ENCODE peak calls at places on chromosome 16, in nine cellular contexts. One of them, this sample, is unnamed.

GRCh38 chr16:83926726-83927397 is 26.2 kb upstream of the OSGIN1 start:
- DNase-seq in vagina: no peak
- DNase-seq in IMR-90: peak; percentile 65
- DNase-seq in tibial nerve: peak; percentile 54
- DNase-seq in A549: peak; percentile 81
- DNase-seq in breast epithelium: peak; percentile 67
- DNase-seq in erythroblast: peak; percentile 54
- DNase-seq in stomach: peak; percentile 85
- DNase-seq in HCT116: peak; percentile 86
- DNase-seq in this sample: peak; percentile 92

GRCh38 chr16:86016201-86016965 is 117.4 kb downstream of the IRF8 start:
- DNase-seq in HCT116: peak; percentile 61
- DNase-seq in tibial nerve: peak; percentile 37
- DNase-seq in vagina: no peak
- DNase-seq in IMR-90: peak; percentile 70
- DNase-seq in breast epithelium: peak; percentile 28
- DNase-seq in A549: peak; percentile 64
- DNase-seq in stomach: no peak
- DNase-seq in erythroblast: peak; percentile 33
- DNase-seq in this sample: peak; percentile 75

GRCh38 chr16:77692612-77693011 is 29.7 kb upstream of the NUDT7 start:
- DNase-seq in A549: no peak
- DNase-seq in erythroblast: no peak
- DNase-seq in HCT116: no peak
- DNase-seq in breast epithelium: no peak
- DNase-seq in IMR-90: no peak
- DNase-seq in tibial nerve: no peak
- DNase-seq in vagina: peak; percentile 34
- DNase-seq in stomach: no peak
- DNase-seq in this sample: no peak

GRCh38 chr16:21194771-21195301 is 16.5 kb downstream of the ZP2 start:
- DNase-seq in HCT116: no peak
- DNase-seq in erythroblast: no peak
- DNase-seq in tibial nerve: no peak
- DNase-seq in stomach: no peak
- DNase-seq in vagina: no peak
- DNase-seq in IMR-90: no peak
- DNase-seq in breast epithelium: no peak
- DNase-seq in A549: no peak
- DNase-seq in this sample: no peak

GRCh38 chr16:11156401-11156800 is 99.6 kb downstream of the SOCS1 start:
- DNase-seq in A549: no peak
- DNase-seq in vagina: no peak
- DNase-seq in tibial nerve: no peak
- DNase-seq in erythroblast: no peak
- DNase-seq in stomach: no peak
- DNase-seq in HCT116: no peak
- DNase-seq in IMR-90: no peak
- DNase-seq in breast epithelium: no peak
- DNase-seq in this sample: no peak

GRCh38 chr16:11133344-11133921 is 122.6 kb downstream of the SOCS1 start:
- DNase-seq in vagina: no peak
- DNase-seq in HCT116: peak; percentile 79
- DNase-seq in erythroblast: peak; percentile 28
- DNase-seq in IMR-90: peak; percentile 96
- DNase-seq in stomach: peak; percentile 94
- DNase-seq in A549: no peak
- DNase-seq in tibial nerve: peak; percentile 87
- DNase-seq in breast epithelium: peak; percentile 77
- DNase-seq in this sample: peak; percentile 86

GRCh38 chr16:12639044-12639443 is 164.6 kb downstream of the CPPED1 start:
- DNase-seq in IMR-90: peak; percentile 39
- DNase-seq in stomach: no peak
- DNase-seq in HCT116: no peak
- DNase-seq in vagina: peak; percentile 49
- DNase-seq in breast epithelium: no peak
- DNase-seq in tibial nerve: no peak
- DNase-seq in A549: peak; percentile 66
- DNase-seq in erythroblast: no peak
- DNase-seq in this sample: peak; percentile 33

GRCh38 chr16:11833951-11834695 is 17.2 kb downstream of the RSL1D1 start:
- DNase-seq in vagina: no peak
- DNase-seq in stomach: no peak
- DNase-seq in HCT116: no peak
- DNase-seq in A549: peak; percentile 24
- DNase-seq in IMR-90: peak; percentile 90
- DNase-seq in erythroblast: no peak
- DNase-seq in tibial nerve: no peak
- DNase-seq in breast epithelium: no peak
- DNase-seq in this sample: no peak

GRCh38 chr16:71883193-71883848 is 661 bp downstream of the ZNF821 start:
- DNase-seq in IMR-90: peak; percentile 6
- DNase-seq in erythroblast: peak; percentile 37
- DNase-seq in HCT116: no peak
- DNase-seq in tibial nerve: peak; percentile 17
- DNase-seq in breast epithelium: no peak
- DNase-seq in vagina: no peak
- DNase-seq in A549: peak; percentile 31
- DNase-seq in stomach: no peak
- DNase-seq in this sample: peak; percentile 21

GRCh38 chr16:12618515-12618914 is 185.2 kb downstream of the CPPED1 start:
- DNase-seq in tibial nerve: no peak
- DNase-seq in breast epithelium: no peak
- DNase-seq in erythroblast: no peak
- DNase-seq in IMR-90: no peak
- DNase-seq in A549: no peak
- DNase-seq in stomach: no peak
- DNase-seq in HCT116: no peak
- DNase-seq in vagina: peak; percentile 43
- DNase-seq in this sample: no peak

GRCh38 chr16:75252049-75252864 is 833 bp upstream of the BCAR1 start:
- DNase-seq in A549: no peak
- DNase-seq in stomach: no peak
- DNase-seq in breast epithelium: no peak
- DNase-seq in vagina: no peak
- DNase-seq in IMR-90: no peak
- DNase-seq in HCT116: no peak
- DNase-seq in tibial nerve: no peak
- DNase-seq in erythroblast: no peak
- DNase-seq in this sample: no peak

GRCh38 chr16:14374451-14375131 is 255.5 kb downstream of the PARN start:
- DNase-seq in erythroblast: no peak
- DNase-seq in breast epithelium: no peak
- DNase-seq in IMR-90: no peak
- DNase-seq in vagina: no peak
- DNase-seq in stomach: no peak
- DNase-seq in HCT116: no peak
- DNase-seq in tibial nerve: no peak
- DNase-seq in A549: no peak
- DNase-seq in this sample: no peak

GRCh38 chr16:49604602-49605001 is 231.0 kb downstream of the C16orf78 start:
- DNase-seq in breast epithelium: no peak
- DNase-seq in A549: no peak
- DNase-seq in IMR-90: no peak
- DNase-seq in stomach: no peak
- DNase-seq in vagina: peak; percentile 64
- DNase-seq in HCT116: no peak
- DNase-seq in erythroblast: no peak
- DNase-seq in tibial nerve: no peak
- DNase-seq in this sample: no peak

GRCh38 chr16:87391950-87392822 is at the start of gene MAP1LC3B:
- DNase-seq in erythroblast: peak; percentile 98
- DNase-seq in A549: peak; percentile 97
- DNase-seq in tibial nerve: peak; percentile 93
- DNase-seq in HCT116: peak; percentile 92
- DNase-seq in IMR-90: peak; percentile 94
- DNase-seq in vagina: no peak
- DNase-seq in breast epithelium: peak; percentile 97
- DNase-seq in stomach: peak; percentile 98
- DNase-seq in this sample: peak; percentile 91

GRCh38 chr16:87393680-87394055 is 1.5 kb downstream of the MAP1LC3B start:
- DNase-seq in breast epithelium: no peak
- DNase-seq in A549: no peak
- DNase-seq in stomach: no peak
- DNase-seq in IMR-90: no peak
- DNase-seq in HCT116: no peak
- DNase-seq in vagina: no peak
- DNase-seq in tibial nerve: no peak
- DNase-seq in erythroblast: no peak
- DNase-seq in this sample: no peak

GRCh38 chr16:87395181-87395842 is 3.2 kb downstream of the MAP1LC3B start:
- DNase-seq in IMR-90: no peak
- DNase-seq in stomach: no peak
- DNase-seq in HCT116: no peak
- DNase-seq in erythroblast: no peak
- DNase-seq in breast epithelium: no peak
- DNase-seq in vagina: no peak
- DNase-seq in tibial nerve: no peak
- DNase-seq in A549: no peak
- DNase-seq in this sample: no peak

GRCh38 chr16:87391324-87391949 is 699 bp upstream of the MAP1LC3B start:
- DNase-seq in breast epithelium: no peak
- DNase-seq in erythroblast: peak; percentile 77
- DNase-seq in IMR-90: no peak
- DNase-seq in HCT116: no peak
- DNase-seq in vagina: no peak
- DNase-seq in stomach: peak; percentile 58
- DNase-seq in tibial nerve: peak; percentile 52
- DNase-seq in A549: peak; percentile 47
- DNase-seq in this sample: no peak

DNA sequence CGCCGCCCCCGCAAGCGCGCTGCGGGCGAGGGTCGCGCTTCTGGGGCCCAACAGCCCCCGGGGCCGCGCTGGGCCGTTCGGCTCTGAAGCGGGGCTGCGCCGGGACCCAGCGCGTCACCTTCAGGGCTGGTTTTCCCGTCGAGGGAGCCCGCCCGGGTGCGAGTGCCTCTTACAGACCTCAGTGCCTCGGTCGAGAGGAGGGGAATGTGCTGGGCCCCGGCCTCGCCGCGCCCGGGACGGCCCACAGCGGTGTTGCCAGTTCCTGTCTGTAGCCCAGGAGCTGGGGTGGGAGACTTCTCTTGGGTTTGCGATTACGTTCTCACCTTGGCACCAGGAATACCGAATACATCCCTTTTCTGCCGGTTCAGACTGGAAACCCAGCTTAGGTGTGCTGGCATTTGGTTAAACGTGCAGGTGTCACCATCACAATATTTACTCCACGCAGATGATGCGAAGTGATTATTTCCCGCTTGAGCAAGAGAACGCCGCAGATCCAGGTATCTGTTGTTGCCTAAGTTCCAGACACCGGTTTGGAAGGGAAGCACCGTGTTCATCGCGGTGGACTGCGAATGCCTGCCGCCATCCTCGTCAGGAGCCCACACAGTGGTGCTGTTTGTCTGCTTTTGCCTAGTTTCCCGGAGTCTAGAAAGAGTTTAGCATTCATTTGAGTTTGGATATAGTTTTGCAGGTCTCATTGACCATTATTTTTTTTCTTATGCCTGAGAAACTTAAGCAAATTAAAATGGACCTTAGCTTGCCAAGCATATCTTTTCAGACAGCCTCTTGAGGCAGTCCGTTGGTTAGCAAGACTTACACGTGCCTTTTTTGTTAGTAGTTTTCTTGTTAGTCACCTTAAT is 915 bp downstream of the MAP1LC3B start:
- DNase-seq in stomach: peak; percentile 53
- DNase-seq in IMR-90: peak; percentile 47
- DNase-seq in erythroblast: peak; percentile 66
- DNase-seq in tibial nerve: no peak
- DNase-seq in breast epithelium: peak; percentile 55
- DNase-seq in vagina: no peak
- DNase-seq in A549: peak; percentile 46
- DNase-seq in HCT116: no peak
- DNase-seq in this sample: no peak
- TF ChIP-seq POLR2A in stomach: no peak
- TF ChIP-seq POLR2A in IMR-90: no peak
- TF ChIP-seq POLR2A in erythroblast: no peak
- TF ChIP-seq POLR2A in tibial nerve: no peak
- TF ChIP-seq POLR2A in breast epithelium: no peak
- TF ChIP-seq POLR2A in vagina: no peak
- TF ChIP-seq POLR2A in A549: no peak
- TF ChIP-seq POLR2A in HCT116: no peak
- TF ChIP-seq POLR2A in this sample: no peak

DNA sequence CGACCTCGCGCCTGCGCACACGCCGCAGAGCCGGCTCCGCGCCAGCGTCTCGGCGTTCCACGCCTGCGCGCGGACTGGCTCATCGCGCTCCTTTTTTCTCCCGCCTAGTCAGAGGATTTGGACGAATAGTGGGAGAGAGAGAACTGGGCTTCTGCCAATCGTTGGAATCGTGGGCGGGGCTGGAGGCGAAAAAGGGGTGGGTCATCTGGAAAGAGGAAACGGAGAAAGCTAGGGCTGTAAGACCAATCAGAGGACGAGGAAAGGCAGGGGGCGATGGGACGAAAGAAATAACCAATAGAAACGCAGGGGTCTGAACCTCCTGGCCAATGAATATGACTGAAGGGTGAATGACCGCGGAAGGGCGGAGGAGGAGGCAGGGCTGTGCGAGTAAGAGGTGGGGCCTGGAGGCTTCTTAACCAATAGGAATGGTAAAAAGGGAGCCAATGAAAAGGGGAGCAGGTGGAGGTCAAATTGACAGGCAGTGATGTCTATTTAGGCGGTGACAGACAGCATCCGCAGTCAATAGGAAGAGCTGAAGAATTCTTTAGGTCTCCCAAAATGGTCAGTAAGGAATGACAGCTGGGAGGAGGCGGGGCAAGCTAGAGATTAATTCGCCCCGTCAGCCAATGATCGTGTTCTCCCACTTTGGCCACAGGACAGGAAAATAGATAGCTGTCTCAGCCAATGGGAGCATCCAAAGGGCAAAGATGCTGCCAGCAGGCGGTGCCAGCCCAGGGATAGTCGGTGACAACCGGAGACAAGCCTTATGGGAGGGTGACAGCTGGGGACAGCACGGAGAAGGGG is at the start of gene TBC1D10B:
- DNase-seq in erythroblast: peak; percentile 100
- DNase-seq in stomach: peak; percentile 98
- DNase-seq in IMR-90: peak; percentile 100
- DNase-seq in breast epithelium: peak; percentile 100
- DNase-seq in vagina: peak; percentile 100
- DNase-seq in tibial nerve: peak; percentile 99
- DNase-seq in HCT116: peak; percentile 100
- DNase-seq in A549: peak; percentile 100
- DNase-seq in this sample: peak; percentile 99
- TF ChIP-seq POLR2A in erythroblast: peak; percentile 54
- TF ChIP-seq POLR2A in stomach: no peak
- TF ChIP-seq POLR2A in IMR-90: no peak
- TF ChIP-seq POLR2A in breast epithelium: no peak
- TF ChIP-seq POLR2A in vagina: peak; percentile 69
- TF ChIP-seq POLR2A in tibial nerve: peak; percentile 52
- TF ChIP-seq POLR2A in HCT116: no peak
- TF ChIP-seq POLR2A in A549: peak; percentile 31
- TF ChIP-seq POLR2A in this sample: peak; percentile 56

GRCh38 chr16:87056083-87056482 is 261.1 kb downstream of the C16orf95 start:
- DNase-seq in vagina: no peak
- DNase-seq in tibial nerve: no peak
- DNase-seq in HCT116: no peak
- DNase-seq in IMR-90: peak; percentile 60
- DNase-seq in erythroblast: no peak
- DNase-seq in stomach: no peak
- DNase-seq in breast epithelium: no peak
- DNase-seq in A549: peak; percentile 5
- DNase-seq in this sample: peak; percentile 47
- TF ChIP-seq POLR2A in vagina: no peak
- TF ChIP-seq POLR2A in tibial nerve: no peak
- TF ChIP-seq POLR2A in HCT116: no peak
- TF ChIP-seq POLR2A in IMR-90: no peak
- TF ChIP-seq POLR2A in erythroblast: no peak
- TF ChIP-seq POLR2A in stomach: no peak
- TF ChIP-seq POLR2A in breast epithelium: no peak
- TF ChIP-seq POLR2A in A549: no peak
- TF ChIP-seq POLR2A in this sample: no peak

GRCh38 chr16:8962393-8963009 is 1.2 kb downstream of the USP7 start:
- DNase-seq in HCT116: no peak
- DNase-seq in stomach: peak; percentile 50
- DNase-seq in erythroblast: peak; percentile 56
- DNase-seq in A549: no peak
- DNase-seq in breast epithelium: no peak
- DNase-seq in IMR-90: no peak
- DNase-seq in vagina: no peak
- DNase-seq in tibial nerve: no peak
- DNase-seq in this sample: no peak
- TF ChIP-seq POLR2A in HCT116: no peak
- TF ChIP-seq POLR2A in stomach: no peak
- TF ChIP-seq POLR2A in erythroblast: peak; percentile 7
- TF ChIP-seq POLR2A in A549: no peak
- TF ChIP-seq POLR2A in breast epithelium: no peak
- TF ChIP-seq POLR2A in IMR-90: no peak
- TF ChIP-seq POLR2A in vagina: no peak
- TF ChIP-seq POLR2A in tibial nerve: no peak
- TF ChIP-seq POLR2A in this sample: no peak

This sample was measured in H54.